ENCODE peak calls at places on chromosomes 12 and 14, in seven cellular contexts. H is HCT116, M is H1, D is GM12878, K is SK-N-SH, C is K562, S is HepG2. E is an unnamed sample.
A peak's percentile ranks its signal among the peaks of the same experiment; 100 is the strongest.

GRCh38 chr12:111635524-111635923 is 36.4 kb upstream of the ATXN2 start:
- DNase-seq in H (no peak), M (no peak), D (no peak), K (no peak), C (peak; percentile 21), S (no peak), E (no peak)

GRCh38 chr14:22500525-22500924 is 88.5 kb downstream of the DAD1 start:
- DNase-seq in H (no peak), M (no peak), D (no peak), K (no peak), C (no peak), S (no peak), E (no peak)

GRCh38 chr14:29521526-29522137 is 406.0 kb downstream of the PRKD1 start:
- DNase-seq in H (no peak), M (peak; percentile 56), D (no peak), K (no peak), C (no peak), S (no peak), E (peak; percentile 20)

GRCh38 chr12:47534695-47535094 is 171.1 kb downstream of the RPAP3 start:
- DNase-seq in H (no peak), M (no peak), D (no peak), K (no peak), C (no peak), S (no peak), E (no peak)

GRCh38 chr12:89544730-89545184 is 18.9 kb upstream of the POC1B start:
- DNase-seq in H (no peak), M (no peak), D (no peak), K (no peak), C (no peak), S (no peak), E (no peak)

GRCh38 chr14:104893435-104894207 is 28.6 kb downstream of the CEP170B start:
- DNase-seq in H (no peak), M (peak; percentile 46), D (no peak), K (no peak), C (peak; percentile 33), S (no peak), E (no peak)

GRCh38 chr12:53174881-53175491 is 5.5 kb upstream of the ZNF740 start:
- DNase-seq in H (no peak), M (no peak), D (no peak), K (no peak), C (peak; percentile 22), S (peak; percentile 94), E (peak; percentile 96)

GRCh38 chr12:65649126-65649525 is 175.2 kb upstream of the HMGA2 start:
- DNase-seq in H (peak; percentile 98), M (no peak), D (no peak), K (no peak), C (no peak), S (no peak), E (no peak)

GRCh38 chr12:130013771-130014484 is 110.1 kb upstream of the TMEM132D start:
- DNase-seq in H (no peak), M (peak; percentile 87), D (no peak), K (peak; percentile 89), C (peak; percentile 76), S (peak; percentile 26), E (peak; percentile 84)

GRCh38 chr12:92543359-92543758 is 159.4 kb upstream of the PLEKHG7 start:
- DNase-seq in H (no peak), M (no peak), D (no peak), K (no peak), C (no peak), S (peak; percentile 8), E (no peak)

GRCh38 chr14:29584992-29585391 is 342.7 kb downstream of the PRKD1 start:
- DNase-seq in H (no peak), M (no peak), D (no peak), K (no peak), C (no peak), S (peak; percentile 32), E (peak; percentile 3)

GRCh38 chr12:79275631-79276030 is 411.1 kb downstream of the SYT1 start:
- DNase-seq in H (no peak), M (no peak), D (no peak), K (no peak), C (no peak), S (no peak), E (no peak)

GRCh38 chr12:49529409-49529808 is 9.4 kb upstream of the KCNH3 start:
- DNase-seq in H (no peak), M (no peak), D (no peak), K (no peak), C (no peak), S (no peak), E (no peak)

GRCh38 chr12:75585309-75585708 is 73.9 kb upstream of the KRR1 start:
- DNase-seq in H (peak; percentile 19), M (no peak), D (no peak), K (no peak), C (no peak), S (no peak), E (no peak)

GRCh38 chr12:48997719-48998496 is 1.3 kb downstream of the DDN start:
- DNase-seq in H (no peak), M (peak; percentile 84), D (no peak), K (peak; percentile 90), C (peak; percentile 84), S (no peak), E (no peak)

GRCh38 chr12:23008613-23009012 is 383.6 kb downstream of the ETNK1 start:
- DNase-seq in H (no peak), M (no peak), D (no peak), K (no peak), C (no peak), S (no peak), E (no peak)

GRCh38 chr12:57211791-57212700 is 4.5 kb upstream of the NXPH4 start:
- DNase-seq in H (no peak), M (no peak), D (no peak), K (no peak), C (no peak), S (no peak), E (no peak)

GRCh38 chr12:57213763-57214397 is 2.7 kb upstream of the NXPH4 start:
- DNase-seq in H (no peak), M (no peak), D (no peak), K (no peak), C (no peak), S (no peak), E (no peak)

GRCh38 chr12:57214398-57214781 is 2.2 kb upstream of the NXPH4 start:
- DNase-seq in H (no peak), M (peak; percentile 86), D (no peak), K (peak; percentile 88), C (peak; percentile 73), S (peak; percentile 51), E (peak; percentile 65)

GRCh38 chr12:57212701-57213067 is 3.9 kb upstream of the NXPH4 start:
- DNase-seq in H (no peak), M (no peak), D (no peak), K (no peak), C (no peak), S (no peak), E (no peak)

GRCh38 chr12:57213068-57213715 is 3.4 kb upstream of the NXPH4 start:
- DNase-seq in H (peak; percentile 59), M (peak; percentile 92), D (peak; percentile 27), K (peak; percentile 96), C (peak; percentile 92), S (peak; percentile 53), E (no peak)
- H3K4me1 ChIP-seq in H (peaks cover 17% of the 10 kb centered on the region), M (peaks cover 21% of the 10 kb centered on the region), D (peaks cover 13% of the 10 kb centered on the region), K (peaks cover 27% of the 10 kb centered on the region), C (peaks cover 56% of the 10 kb centered on the region), S (peaks cover 37% of the 10 kb centered on the region), E (peaks cover 34% of the 10 kb centered on the region)

GRCh38 chr12:38158428-38159091 is 158.0 kb upstream of the ALG10B start:
- DNase-seq in H (no peak), M (no peak), D (no peak), K (no peak), C (no peak), S (no peak), E (no peak)
- H3K9me3 ChIP-seq in H (no peaks in the 10 kb centered on the region), M (peaks cover 100% of the 10 kb centered on the region), D (no peaks in the 10 kb centered on the region), K (no peaks in the 10 kb centered on the region), C (no peaks in the 10 kb centered on the region), S (no peaks in the 10 kb centered on the region), E (no peaks in the 10 kb centered on the region)

GRCh38 chr14:64986578-64987571 is at the start of gene FNTB:
- DNase-seq in H (peak; percentile 92), M (peak; percentile 95), D (peak; percentile 94), K (peak; percentile 92), C (peak; percentile 86), S (peak; percentile 92), E (peak; percentile 87)

GRCh38 chr14:64979336-64980074 is 7.2 kb upstream of the FNTB start:
- DNase-seq in H (no peak), M (no peak), D (no peak), K (no peak), C (no peak), S (no peak), E (no peak)

DNA sequence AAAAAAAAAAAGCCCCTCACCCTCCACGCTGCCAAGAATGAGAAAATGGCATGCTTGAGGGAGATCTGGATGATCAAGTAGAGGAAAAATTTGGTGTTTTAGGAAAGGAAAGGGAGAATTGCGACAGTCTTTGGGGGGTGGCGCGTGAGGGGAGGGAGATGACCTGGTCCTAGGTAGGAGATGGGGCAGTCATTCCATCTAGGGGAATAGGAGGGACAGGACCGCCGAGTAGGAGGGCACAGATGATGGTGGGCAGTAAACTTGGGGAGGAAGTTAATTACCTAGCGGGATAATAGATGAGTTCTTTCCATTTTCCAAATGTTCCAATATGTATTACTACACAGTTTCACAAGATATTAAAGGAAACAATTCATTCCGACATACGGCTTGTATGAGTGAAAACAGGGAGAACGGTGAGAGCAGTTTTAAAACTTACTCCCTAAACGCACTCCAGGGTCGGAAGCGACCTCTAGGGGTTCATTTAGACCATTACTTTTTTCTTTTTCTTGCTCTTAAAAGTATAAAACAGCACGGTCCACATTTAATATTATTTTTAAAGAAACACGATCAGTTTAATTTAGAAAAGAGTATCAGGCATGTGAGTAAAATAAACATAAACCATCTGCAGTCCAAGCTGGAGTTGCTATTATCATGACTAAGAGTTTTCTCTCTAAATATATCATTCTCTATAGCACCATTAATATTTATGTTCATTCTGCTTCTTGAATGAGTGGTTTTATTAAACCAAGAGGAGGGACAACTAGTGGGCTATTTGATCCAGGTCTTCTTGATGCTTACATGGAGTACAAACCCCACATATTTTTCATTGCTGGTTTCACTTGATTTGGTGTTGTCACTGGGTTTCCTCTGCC is 3.0 kb upstream of the FNTB start:
- DNase-seq in H (peak; percentile 16), M (no peak), D (no peak), K (peak; percentile 65), C (no peak), S (peak; percentile 45), E (no peak)
- TF ChIP-seq YY1 in H (no peak), M (no peak), D (no peak), K (no peak), C (no peak), S (no peak), E (no peak)

DNA sequence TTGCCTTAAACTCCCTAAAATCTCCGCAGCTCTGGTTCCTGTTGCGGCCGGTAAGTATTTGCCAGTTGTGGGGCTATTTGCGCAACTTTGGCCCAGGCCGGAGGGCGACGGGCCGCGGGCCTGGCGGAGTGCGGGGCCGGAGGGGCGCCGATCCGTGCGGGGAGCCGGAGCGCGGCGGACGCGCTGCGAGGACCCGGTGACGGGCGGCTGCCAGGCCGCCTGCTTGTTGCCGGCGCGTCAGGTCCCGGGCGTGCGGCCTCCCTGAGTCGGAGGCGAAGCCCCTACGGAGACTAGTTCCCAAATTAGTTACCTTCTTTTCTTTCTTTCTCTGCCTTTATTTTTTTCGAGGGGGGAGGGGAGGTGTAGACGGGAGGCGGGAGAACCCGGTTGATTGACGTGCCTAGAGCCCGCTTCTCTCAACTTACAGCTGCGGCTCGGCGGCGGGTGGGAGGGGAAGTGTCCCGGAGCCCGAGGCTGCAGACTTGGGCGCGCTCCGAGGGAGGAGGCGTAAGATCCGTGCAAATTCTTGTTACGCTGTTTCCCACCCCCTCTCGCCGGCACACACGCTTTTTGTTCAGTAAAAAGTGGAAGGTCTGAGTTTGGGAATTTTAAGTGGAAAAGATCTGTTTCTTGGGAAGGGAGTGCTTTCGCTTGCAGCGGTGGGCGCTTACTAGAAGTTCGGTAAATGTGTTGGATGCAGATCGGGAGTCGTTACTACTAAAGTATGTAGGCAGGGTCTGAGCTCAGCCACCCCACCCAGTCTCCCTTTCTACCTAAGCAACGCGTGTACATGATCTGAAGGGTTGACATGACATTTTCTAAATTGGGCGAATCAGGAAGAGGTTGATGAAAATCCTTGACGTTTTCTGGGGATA is 564 bp downstream of the ZBTB1 start:
- DNase-seq in H (peak; percentile 58), M (peak; percentile 84), D (no peak), K (peak; percentile 82), C (peak; percentile 56), S (peak; percentile 67), E (peak; percentile 74)
- H3K4me1 ChIP-seq in H (peaks cover 32% of the 10 kb centered on the region), M (peaks cover 10% of the 10 kb centered on the region), D (peaks cover 14% of the 10 kb centered on the region), K (peaks cover 29% of the 10 kb centered on the region), C (peaks cover 25% of the 10 kb centered on the region), S (peaks cover 69% of the 10 kb centered on the region), E (no peaks in the 10 kb centered on the region)

E was measured in NT2/D1.